ENCODE peak calls at places on chromosome 10, in nine cellular contexts. One of them, this sample, is unnamed.

GRCh38 chr10:93816123-93816747 is 58.5 kb downstream of the LGI1 start:
- DNase-seq in T-helper 9 cell: no peak
- DNase-seq in stimulated activated CD8-positive, alpha-beta memory T cell treated with anti-CD3 and anti-CD28 coated beads, Interleukin-4, amount 100 ng/mL, for 24 hours: peak; percentile 7
- DNase-seq in smooth muscle cell of the brain vasculature: peak; percentile 28
- DNase-seq in stomach: peak; percentile 63
- DNase-seq in NCI-H1694 treated with DMSO at 0.1 percent for 48 hours: peak; percentile 56
- DNase-seq in small intestine: peak; percentile 76
- DNase-seq in OCI-M1: peak; percentile 73
- DNase-seq in tibial artery: peak; percentile 69
- DNase-seq in this sample: peak; percentile 83

GRCh38 chr10:118957966-118958365 is 71.5 kb upstream of the NANOS1 start:
- DNase-seq in T-helper 9 cell: no peak
- DNase-seq in stimulated activated CD8-positive, alpha-beta memory T cell treated with anti-CD3 and anti-CD28 coated beads, Interleukin-4, amount 100 ng/mL, for 24 hours: no peak
- DNase-seq in smooth muscle cell of the brain vasculature: no peak
- DNase-seq in stomach: no peak
- DNase-seq in NCI-H1694 treated with DMSO at 0.1 percent for 48 hours: no peak
- DNase-seq in small intestine: no peak
- DNase-seq in OCI-M1: no peak
- DNase-seq in tibial artery: no peak
- DNase-seq in this sample: no peak

GRCh38 chr10:58438340-58438739 is 53.1 kb downstream of the TFAM start:
- DNase-seq in T-helper 9 cell: no peak
- DNase-seq in stimulated activated CD8-positive, alpha-beta memory T cell treated with anti-CD3 and anti-CD28 coated beads, Interleukin-4, amount 100 ng/mL, for 24 hours: no peak
- DNase-seq in smooth muscle cell of the brain vasculature: no peak
- DNase-seq in stomach: no peak
- DNase-seq in NCI-H1694 treated with DMSO at 0.1 percent for 48 hours: no peak
- DNase-seq in small intestine: no peak
- DNase-seq in OCI-M1: no peak
- DNase-seq in tibial artery: no peak
- DNase-seq in this sample: no peak

GRCh38 chr10:31669367-31669766 is 259.3 kb downstream of the ARHGAP12 start:
- DNase-seq in T-helper 9 cell: no peak
- DNase-seq in stimulated activated CD8-positive, alpha-beta memory T cell treated with anti-CD3 and anti-CD28 coated beads, Interleukin-4, amount 100 ng/mL, for 24 hours: no peak
- DNase-seq in smooth muscle cell of the brain vasculature: no peak
- DNase-seq in stomach: no peak
- DNase-seq in NCI-H1694 treated with DMSO at 0.1 percent for 48 hours: no peak
- DNase-seq in small intestine: no peak
- DNase-seq in OCI-M1: no peak
- DNase-seq in tibial artery: no peak
- DNase-seq in this sample: no peak

GRCh38 chr10:44936314-44936975 is 23.2 kb upstream of the RASSF4 start:
- DNase-seq in T-helper 9 cell: no peak
- DNase-seq in stimulated activated CD8-positive, alpha-beta memory T cell treated with anti-CD3 and anti-CD28 coated beads, Interleukin-4, amount 100 ng/mL, for 24 hours: no peak
- DNase-seq in smooth muscle cell of the brain vasculature: no peak
- DNase-seq in stomach: no peak
- DNase-seq in NCI-H1694 treated with DMSO at 0.1 percent for 48 hours: no peak
- DNase-seq in small intestine: no peak
- DNase-seq in OCI-M1: no peak
- DNase-seq in tibial artery: no peak
- DNase-seq in this sample: no peak

GRCh38 chr10:45373003-45373782 is 823 bp upstream of the ALOX5 start:
- DNase-seq in T-helper 9 cell: peak; percentile 29
- DNase-seq in stimulated activated CD8-positive, alpha-beta memory T cell treated with anti-CD3 and anti-CD28 coated beads, Interleukin-4, amount 100 ng/mL, for 24 hours: no peak
- DNase-seq in smooth muscle cell of the brain vasculature: no peak
- DNase-seq in stomach: no peak
- DNase-seq in NCI-H1694 treated with DMSO at 0.1 percent for 48 hours: no peak
- DNase-seq in small intestine: no peak
- DNase-seq in OCI-M1: no peak
- DNase-seq in tibial artery: no peak
- DNase-seq in this sample: no peak

GRCh38 chr10:97771055-97771811 is 566 bp downstream of the SFRP5 start:
- DNase-seq in T-helper 9 cell: no peak
- DNase-seq in stimulated activated CD8-positive, alpha-beta memory T cell treated with anti-CD3 and anti-CD28 coated beads, Interleukin-4, amount 100 ng/mL, for 24 hours: no peak
- DNase-seq in smooth muscle cell of the brain vasculature: no peak
- DNase-seq in stomach: no peak
- DNase-seq in NCI-H1694 treated with DMSO at 0.1 percent for 48 hours: no peak
- DNase-seq in small intestine: peak; percentile 28
- DNase-seq in OCI-M1: peak; percentile 27
- DNase-seq in tibial artery: no peak
- DNase-seq in this sample: no peak

GRCh38 chr10:124917168-124917938 is 24.6 kb upstream of the ZRANB1 start:
- DNase-seq in T-helper 9 cell: peak; percentile 9
- DNase-seq in stimulated activated CD8-positive, alpha-beta memory T cell treated with anti-CD3 and anti-CD28 coated beads, Interleukin-4, amount 100 ng/mL, for 24 hours: no peak
- DNase-seq in smooth muscle cell of the brain vasculature: no peak
- DNase-seq in stomach: peak; percentile 41
- DNase-seq in NCI-H1694 treated with DMSO at 0.1 percent for 48 hours: no peak
- DNase-seq in small intestine: peak; percentile 39
- DNase-seq in OCI-M1: peak; percentile 88
- DNase-seq in tibial artery: peak; percentile 49
- DNase-seq in this sample: no peak

GRCh38 chr10:118032564-118032963 is 14.2 kb downstream of the RAB11FIP2 start:
- DNase-seq in T-helper 9 cell: no peak
- DNase-seq in stimulated activated CD8-positive, alpha-beta memory T cell treated with anti-CD3 and anti-CD28 coated beads, Interleukin-4, amount 100 ng/mL, for 24 hours: no peak
- DNase-seq in smooth muscle cell of the brain vasculature: no peak
- DNase-seq in stomach: no peak
- DNase-seq in NCI-H1694 treated with DMSO at 0.1 percent for 48 hours: no peak
- DNase-seq in small intestine: no peak
- DNase-seq in OCI-M1: no peak
- DNase-seq in tibial artery: no peak
- DNase-seq in this sample: no peak

GRCh38 chr10:89699581-89700064 is 1.8 kb upstream of the KIF20B start:
- DNase-seq in T-helper 9 cell: no peak
- DNase-seq in stimulated activated CD8-positive, alpha-beta memory T cell treated with anti-CD3 and anti-CD28 coated beads, Interleukin-4, amount 100 ng/mL, for 24 hours: no peak
- DNase-seq in smooth muscle cell of the brain vasculature: no peak
- DNase-seq in stomach: no peak
- DNase-seq in NCI-H1694 treated with DMSO at 0.1 percent for 48 hours: no peak
- DNase-seq in small intestine: no peak
- DNase-seq in OCI-M1: peak; percentile 27
- DNase-seq in tibial artery: no peak
- DNase-seq in this sample: no peak

This sample was measured in ascending aorta.